ENCODE peak calls at places on chromosomes 4 and X, in four cellular contexts. Q is fibroblast of the aortic adventitia, X is left ventricle myocardium inferior, U is neural crest cell. P is an unnamed sample.

GRCh38 chr4:186204103-186204559 is 12.8 kb downstream of the CYP4V2 start:
- DNase-seq in Q (peak; percentile 55), X (no peak), U (no peak), P (no peak)

GRCh38 chr4:109184421-109184956 is 118.0 kb downstream of the COL25A1 start:
- DNase-seq in Q (peak; percentile 2), X (peak; percentile 41), U (no peak), P (no peak)

GRCh38 chrX:15930585-15930984 is 76.0 kb upstream of the AP1S2 start:
- DNase-seq in Q (peak; percentile 61), X (no peak), U (no peak), P (peak; percentile 19)

GRCh38 chr4:147820975-147821374 is 89.1 kb downstream of the ARHGAP10 start:
- DNase-seq in Q (no peak), X (no peak), U (no peak), P (no peak)

GRCh38 chr4:145132521-145133098 is 34.5 kb downstream of the ABCE1 start:
- DNase-seq in Q (peak; percentile 9), X (no peak), U (no peak), P (peak; percentile 39)

GRCh38 chr4:1976416-1977352 is 32.1 kb downstream of the NELFA start:
- DNase-seq in Q (no peak), X (no peak), U (no peak), P (no peak)

GRCh38 chr4:71290074-71290473 is 48.7 kb upstream of the SLC4A4 start:
- DNase-seq in Q (peak; percentile 85), X (no peak), U (no peak), P (no peak)

GRCh38 chr4:153156263-153156662 is 48.0 kb upstream of the TRIM2 start:
- DNase-seq in Q (no peak), X (no peak), U (no peak), P (no peak)

GRCh38 chr4:158172196-158172557 is 648 bp downstream of the GASK1B start:
- DNase-seq in Q (peak; percentile 72), X (no peak), U (no peak), P (no peak)

GRCh38 chrX:40755291-40756249 is 20.2 kb upstream of the MED14 start:
- DNase-seq in Q (peak; percentile 37), X (peak; percentile 48), U (no peak), P (no peak)

GRCh38 chr4:7103599-7104365 is 35.9 kb upstream of the GRPEL1 start:
- DNase-seq in Q (no peak), X (peak; percentile 81), U (peak; percentile 20), P (no peak)

GRCh38 chrX:139554991-139555675 is 24.6 kb downstream of the F9 start:
- DNase-seq in Q (no peak), X (no peak), U (no peak), P (no peak)

GRCh38 chrX:1751781-1752180 is 136.9 kb downstream of the ASMT start:
- DNase-seq in Q (no peak), X (no peak), U (no peak), P (no peak)

GRCh38 chr4:30757357-30757756 is 37.2 kb downstream of the PCDH7 start:
- DNase-seq in Q (peak; percentile 82), X (no peak), U (no peak), P (no peak)

GRCh38 chr4:84583871-84584373 is 995 bp downstream of the CDS1 start:
- DNase-seq in Q (no peak), X (no peak), U (no peak), P (peak; percentile 37)

GRCh38 chr4:2290488-2290887 is 28.6 kb upstream of the MXD4 start:
- DNase-seq in Q (no peak), X (no peak), U (no peak), P (no peak)

GRCh38 chr4:104752337-104752736 is 257.6 kb upstream of the CXXC4 start:
- DNase-seq in Q (peak; percentile 31), X (no peak), U (no peak), P (peak; percentile 51)

GRCh38 chr4:83552085-83552484 is 16.2 kb downstream of the GPAT3 start:
- DNase-seq in Q (peak; percentile 87), X (no peak), U (no peak), P (no peak)

GRCh38 chr4:165516281-165516833 is 137.5 kb downstream of the CPE start:
- DNase-seq in Q (no peak), X (no peak), U (no peak), P (no peak)

GRCh38 chrX:115940888-115941332 is 229.6 kb upstream of the AGTR2 start:
- DNase-seq in Q (peak; percentile 77), X (no peak), U (no peak), P (no peak)

GRCh38 chr4:179116011-179116410 is 1673.8 kb upstream of the AGA start:
- DNase-seq in Q (no peak), X (no peak), U (no peak), P (no peak)

GRCh38 chr4:174520655-174521054 is 1.6 kb downstream of the HPGD start:
- DNase-seq in Q (no peak), X (no peak), U (no peak), P (no peak)

GRCh38 chr4:79257953-79258613 is 67.8 kb downstream of the NAA11 start:
- DNase-seq in Q (no peak), X (no peak), U (no peak), P (no peak)

GRCh38 chr4:119046263-119046662 is 89.4 kb upstream of the MYOZ2 start:
- DNase-seq in Q (no peak), X (peak; percentile 83), U (no peak), P (no peak)

GRCh38 chr4:35106091-35106734 is 1138.1 kb downstream of the ARAP2 start:
- DNase-seq in Q (no peak), X (no peak), U (no peak), P (no peak)

GRCh38 chr4:73257995-73258667 is 467 bp downstream of the ANKRD17 start:
- DNase-seq in Q (peak; percentile 29), X (no peak), U (no peak), P (no peak)

GRCh38 chr4:37686373-37687174 is at the start of gene RELL1:
- DNase-seq in Q (peak; percentile 100), X (peak; percentile 100), U (peak; percentile 99), P (peak; percentile 98)

GRCh38 chr4:152408514-152409327 is 127.2 kb downstream of the FBXW7 start:
- DNase-seq in Q (peak; percentile 44), X (no peak), U (peak; percentile 4), P (peak; percentile 20)

GRCh38 chrX:78652971-78653822 is 5.9 kb downstream of the RTL3 start:
- DNase-seq in Q (peak; percentile 82), X (no peak), U (no peak), P (no peak)

GRCh38 chrX:49187028-49187394 is 838 bp upstream of the PRICKLE3 start:
- DNase-seq in Q (no peak), X (no peak), U (no peak), P (no peak)

GRCh38 chrX:49187526-49187925 is 1.4 kb upstream of the PRICKLE3 start:
- DNase-seq in Q (no peak), X (no peak), U (no peak), P (no peak)

GRCh38 chrX:49185062-49185394 is 1.1 kb downstream of the PRICKLE3 start:
- DNase-seq in Q (no peak), X (no peak), U (no peak), P (no peak)

GRCh38 chrX:49184294-49185061 is 1.7 kb downstream of the PRICKLE3 start:
- DNase-seq in Q (peak; percentile 88), X (peak; percentile 91), U (peak; percentile 78), P (peak; percentile 38)

DNA sequence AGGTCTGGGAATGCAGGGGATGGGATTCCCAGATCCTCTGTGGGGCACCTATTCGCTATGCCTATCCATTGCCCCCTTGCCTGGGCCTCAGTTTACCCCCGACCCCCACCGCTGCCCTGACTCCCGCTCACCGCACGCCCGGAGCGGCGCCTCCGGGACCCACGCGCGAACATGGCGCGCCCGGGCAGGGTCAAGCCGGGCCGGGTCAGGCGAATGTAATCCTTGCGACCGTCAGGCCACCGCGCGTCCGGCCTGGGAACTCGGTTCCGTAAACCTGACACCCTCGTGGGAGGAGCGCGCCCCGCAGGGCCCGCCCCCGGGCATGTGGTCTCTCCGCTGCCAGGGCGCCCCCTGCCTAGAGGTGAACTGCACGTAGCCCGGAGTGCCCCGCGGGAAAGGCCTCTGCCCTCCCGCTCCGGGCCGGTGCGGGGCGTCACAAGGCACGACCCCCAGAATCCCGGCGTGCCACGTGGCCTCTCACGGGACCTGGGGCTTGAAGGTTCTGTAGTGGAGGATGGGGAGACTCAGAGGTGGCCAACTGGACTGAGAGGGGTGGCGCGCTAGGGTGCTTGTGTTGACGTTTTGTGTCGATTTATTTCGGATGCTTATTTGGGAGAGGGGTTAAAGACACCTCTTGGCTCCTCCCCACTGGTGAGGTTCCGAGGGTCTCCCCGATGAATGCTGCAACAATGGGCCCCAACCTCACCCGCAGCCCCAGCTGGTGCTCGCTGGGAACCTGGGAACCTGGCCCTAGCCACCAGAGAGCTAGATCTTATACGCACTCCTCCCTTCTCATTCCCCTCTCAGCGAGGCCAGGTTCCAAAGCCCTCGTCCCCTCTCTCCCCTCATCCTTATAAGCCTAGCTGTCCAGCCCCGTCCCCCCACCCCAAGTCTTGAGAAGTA is at the start of gene PRICKLE3:
- DNase-seq in Q (peak; percentile 38), X (peak; percentile 85), U (peak; percentile 50), P (peak; percentile 86)
- TF ChIP-seq CTCF in Q (peak; percentile 29), X (peak; percentile 37), U (peak; percentile 39), P (peak; percentile 33)

GRCh38 chr4:68410149-68410548 is 37.1 kb upstream of the TMPRSS11E start:
- DNase-seq in Q (no peak), X (no peak), U (no peak), P (no peak)

GRCh38 chr4:68407868-68408190 is 39.4 kb upstream of the TMPRSS11E start:
- DNase-seq in Q (no peak), X (no peak), U (no peak), P (no peak)

GRCh38 chr4:68406479-68406859 is 40.8 kb upstream of the TMPRSS11E start:
- DNase-seq in Q (no peak), X (no peak), U (no peak), P (no peak)

GRCh38 chr4:68404153-68404552 is 43.1 kb upstream of the TMPRSS11E start:
- DNase-seq in Q (no peak), X (no peak), U (no peak), P (no peak)
- TF ChIP-seq CTCF in Q (no peak), X (no peak), U (no peak), P (no peak)

GRCh38 chr4:66252291-66252690 is 582.0 kb upstream of the EPHA5 start:
- DNase-seq in Q (peak; percentile 10), X (no peak), U (no peak), P (no peak)
- TF ChIP-seq CTCF in Q (peak; percentile 23), X (no peak), U (peak; percentile 43), P (no peak)

GRCh38 chr4:47002593-47002992 is 9.2 kb upstream of the GABRA4 start:
- DNase-seq in Q (peak; percentile 30), X (no peak), U (no peak), P (no peak)
- TF ChIP-seq CTCF in Q (peak; percentile 55), X (peak; percentile 55), U (peak; percentile 49), P (no peak)

GRCh38 chr4:163111588-163111987 is 55.1 kb downstream of the NAF1 start:
- DNase-seq in Q (peak; percentile 28), X (no peak), U (no peak), P (no peak)
- TF ChIP-seq CTCF in Q (peak; percentile 37), X (no peak), U (peak; percentile 46), P (no peak)

GRCh38 chr4:134043266-134043665 is 158.3 kb downstream of the PABPC4L start:
- DNase-seq in Q (no peak), X (no peak), U (no peak), P (no peak)

GRCh38 chr4:134045411-134045810 is 156.2 kb downstream of the PABPC4L start:
- DNase-seq in Q (no peak), X (no peak), U (no peak), P (no peak)
- TF ChIP-seq CTCF in Q (no peak), X (no peak), U (no peak), P (no peak)

GRCh38 chr4:136395212-136395722 is 1137.0 kb downstream of the PCDH18 start:
- DNase-seq in Q (no peak), X (no peak), U (no peak), P (no peak)

GRCh38 chr4:136400829-136401228 is 1131.5 kb downstream of the PCDH18 start:
- DNase-seq in Q (no peak), X (no peak), U (no peak), P (no peak)
- TF ChIP-seq CTCF in Q (no peak), X (no peak), U (no peak), P (no peak)